ENCODE peak calls at places on chromosome X, in five cellular contexts. A is right lobe of liver, N is cardiac muscle cell, H is M059J, M is D341Med. K is an unnamed sample.

GRCh38 chrX:18888281-18888680 is 95.6 kb downstream of the PHKA2 start:
- DNase-seq in N (no peak), M (no peak), H (no peak), A (no peak), K (no peak)

GRCh38 chrX:93422693-93423092 is 250.7 kb downstream of the NAP1L3 start:
- DNase-seq in H (peak), N (peak), M (peak), A (no peak), K (peak)

GRCh38 chrX:136185409-136186022 is 38.2 kb downstream of the FHL1 start:
- DNase-seq in H (peak), A (no peak), N (peak), M (no peak), K (peak)

GRCh38 chrX:56600141-56600540 is 36.7 kb downstream of the UBQLN2 start:
- DNase-seq in M (no peak), H (no peak), N (peak), A (no peak), K (no peak)

GRCh38 chrX:130990723-130991122 is 67.4 kb upstream of the ARHGAP36 start:
- DNase-seq in M (no peak), H (no peak), A (no peak), N (no peak), K (no peak)

GRCh38 chrX:68504237-68504636 is 5.4 kb downstream of the YIPF6 start:
- DNase-seq in M (no peak), A (no peak), N (peak), H (peak), K (peak)

GRCh38 chrX:94097852-94098251 is 423.8 kb downstream of the FAM133A start:
- DNase-seq in A (no peak), M (no peak), N (no peak), H (no peak), K (no peak)

GRCh38 chrX:39705299-39705698 is 392.5 kb downstream of the BCOR start:
- DNase-seq in H (peak), A (peak), N (peak), M (no peak), K (peak)

GRCh38 chrX:15566244-15566643 is 34.5 kb downstream of the ACE2 start:
- DNase-seq in H (peak), A (no peak), M (no peak), N (no peak), K (no peak)

GRCh38 chrX:133053854-133054565 is 42.9 kb downstream of the USP26 start:
- DNase-seq in A (no peak), H (peak), N (no peak), M (no peak), K (no peak)